ENCODE peak calls at places on chromosome 13, in six cellular contexts. One of them, this sample, is unnamed.

GRCh38 chr13:19178901-19179593 is 2.6 kb downstream of the TUBA3C start:
- DNase-seq in Calu3: no peak
- DNase-seq in anterior cingulate cortex: no peak
- DNase-seq in CD4-positive, CD25-positive, alpha-beta regulatory T cell: no peak
- DNase-seq in activated CD8-positive, alpha-beta T cell treated with anti-CD3 and anti-CD28 coated beads for 36 hours: no peak
- DNase-seq in aorta: peak; percentile 16
- DNase-seq in this sample: no peak

GRCh38 chr13:27712421-27712820 is 79.9 kb upstream of the GSX1 start:
- DNase-seq in Calu3: peak; percentile 5
- DNase-seq in anterior cingulate cortex: no peak
- DNase-seq in CD4-positive, CD25-positive, alpha-beta regulatory T cell: peak; percentile 20
- DNase-seq in activated CD8-positive, alpha-beta T cell treated with anti-CD3 and anti-CD28 coated beads for 36 hours: peak; percentile 21
- DNase-seq in aorta: no peak
- DNase-seq in this sample: no peak

GRCh38 chr13:68808456-68808855 is 1299.2 kb upstream of the ATXN8OS start:
- DNase-seq in Calu3: no peak
- DNase-seq in anterior cingulate cortex: no peak
- DNase-seq in CD4-positive, CD25-positive, alpha-beta regulatory T cell: no peak
- DNase-seq in activated CD8-positive, alpha-beta T cell treated with anti-CD3 and anti-CD28 coated beads for 36 hours: no peak
- DNase-seq in aorta: no peak
- DNase-seq in this sample: no peak

GRCh38 chr13:50282016-50282415 is 266.8 kb downstream of the KCNRG start:
- DNase-seq in Calu3: no peak
- DNase-seq in anterior cingulate cortex: no peak
- DNase-seq in CD4-positive, CD25-positive, alpha-beta regulatory T cell: no peak
- DNase-seq in activated CD8-positive, alpha-beta T cell treated with anti-CD3 and anti-CD28 coated beads for 36 hours: no peak
- DNase-seq in aorta: no peak
- DNase-seq in this sample: no peak

GRCh38 chr13:80306573-80306972 is 34.4 kb downstream of the SPRY2 start:
- DNase-seq in Calu3: no peak
- DNase-seq in anterior cingulate cortex: no peak
- DNase-seq in CD4-positive, CD25-positive, alpha-beta regulatory T cell: no peak
- DNase-seq in activated CD8-positive, alpha-beta T cell treated with anti-CD3 and anti-CD28 coated beads for 36 hours: no peak
- DNase-seq in aorta: no peak
- DNase-seq in this sample: no peak

GRCh38 chr13:76884167-76884566 is 2.0 kb downstream of the KCTD12 start:
- DNase-seq in Calu3: peak; percentile 2
- DNase-seq in anterior cingulate cortex: no peak
- DNase-seq in CD4-positive, CD25-positive, alpha-beta regulatory T cell: peak; percentile 26
- DNase-seq in activated CD8-positive, alpha-beta T cell treated with anti-CD3 and anti-CD28 coated beads for 36 hours: peak; percentile 24
- DNase-seq in aorta: no peak
- DNase-seq in this sample: peak; percentile 50

GRCh38 chr13:99909097-99909835 is 62.3 kb downstream of the ZIC5 start:
- DNase-seq in Calu3: no peak
- DNase-seq in anterior cingulate cortex: no peak
- DNase-seq in CD4-positive, CD25-positive, alpha-beta regulatory T cell: no peak
- DNase-seq in activated CD8-positive, alpha-beta T cell treated with anti-CD3 and anti-CD28 coated beads for 36 hours: no peak
- DNase-seq in aorta: no peak
- DNase-seq in this sample: no peak

GRCh38 chr13:113581871-113582270 is 2.7 kb upstream of the TFDP1 start:
- DNase-seq in Calu3: no peak
- DNase-seq in anterior cingulate cortex: no peak
- DNase-seq in CD4-positive, CD25-positive, alpha-beta regulatory T cell: no peak
- DNase-seq in activated CD8-positive, alpha-beta T cell treated with anti-CD3 and anti-CD28 coated beads for 36 hours: no peak
- DNase-seq in aorta: no peak
- DNase-seq in this sample: no peak

GRCh38 chr13:43815204-43815603 is 28.4 kb upstream of the ENOX1 start:
- DNase-seq in Calu3: no peak
- DNase-seq in anterior cingulate cortex: no peak
- DNase-seq in CD4-positive, CD25-positive, alpha-beta regulatory T cell: no peak
- DNase-seq in activated CD8-positive, alpha-beta T cell treated with anti-CD3 and anti-CD28 coated beads for 36 hours: no peak
- DNase-seq in aorta: no peak
- DNase-seq in this sample: no peak

GRCh38 chr13:63206431-63206830 is 1790.8 kb upstream of the PCDH20 start:
- DNase-seq in Calu3: no peak
- DNase-seq in anterior cingulate cortex: no peak
- DNase-seq in CD4-positive, CD25-positive, alpha-beta regulatory T cell: no peak
- DNase-seq in activated CD8-positive, alpha-beta T cell treated with anti-CD3 and anti-CD28 coated beads for 36 hours: no peak
- DNase-seq in aorta: no peak
- DNase-seq in this sample: no peak

GRCh38 chr13:30841161-30841560 is 64.9 kb upstream of the MEDAG start:
- DNase-seq in Calu3: no peak
- DNase-seq in anterior cingulate cortex: no peak
- DNase-seq in CD4-positive, CD25-positive, alpha-beta regulatory T cell: no peak
- DNase-seq in activated CD8-positive, alpha-beta T cell treated with anti-CD3 and anti-CD28 coated beads for 36 hours: no peak
- DNase-seq in aorta: no peak
- DNase-seq in this sample: no peak

GRCh38 chr13:41694902-41695301 is 237.6 kb downstream of the RGCC start:
- DNase-seq in Calu3: peak; percentile 40
- DNase-seq in anterior cingulate cortex: no peak
- DNase-seq in CD4-positive, CD25-positive, alpha-beta regulatory T cell: no peak
- DNase-seq in activated CD8-positive, alpha-beta T cell treated with anti-CD3 and anti-CD28 coated beads for 36 hours: no peak
- DNase-seq in aorta: peak; percentile 81
- DNase-seq in this sample: peak; percentile 62

GRCh38 chr13:92573467-92574057 is 653.0 kb upstream of the GPC6 start:
- DNase-seq in Calu3: no peak
- DNase-seq in anterior cingulate cortex: no peak
- DNase-seq in CD4-positive, CD25-positive, alpha-beta regulatory T cell: peak; percentile 0
- DNase-seq in activated CD8-positive, alpha-beta T cell treated with anti-CD3 and anti-CD28 coated beads for 36 hours: no peak
- DNase-seq in aorta: no peak
- DNase-seq in this sample: no peak

GRCh38 chr13:102816633-102817032 is 17.7 kb downstream of the BIVM start:
- DNase-seq in Calu3: no peak
- DNase-seq in anterior cingulate cortex: no peak
- DNase-seq in CD4-positive, CD25-positive, alpha-beta regulatory T cell: no peak
- DNase-seq in activated CD8-positive, alpha-beta T cell treated with anti-CD3 and anti-CD28 coated beads for 36 hours: no peak
- DNase-seq in aorta: no peak
- DNase-seq in this sample: no peak

GRCh38 chr13:19810996-19811881 is 28.5 kb upstream of the PSPC1 start:
- DNase-seq in Calu3: no peak
- DNase-seq in anterior cingulate cortex: no peak
- DNase-seq in CD4-positive, CD25-positive, alpha-beta regulatory T cell: no peak
- DNase-seq in activated CD8-positive, alpha-beta T cell treated with anti-CD3 and anti-CD28 coated beads for 36 hours: peak; percentile 22
- DNase-seq in aorta: no peak
- DNase-seq in this sample: no peak

GRCh38 chr13:23867027-23867491 is 22.1 kb downstream of the MIPEP start:
- DNase-seq in Calu3: no peak
- DNase-seq in anterior cingulate cortex: no peak
- DNase-seq in CD4-positive, CD25-positive, alpha-beta regulatory T cell: no peak
- DNase-seq in activated CD8-positive, alpha-beta T cell treated with anti-CD3 and anti-CD28 coated beads for 36 hours: no peak
- DNase-seq in aorta: no peak
- DNase-seq in this sample: no peak

GRCh38 chr13:50596776-50597203 is 246.7 kb downstream of the DLEU7 start:
- DNase-seq in Calu3: no peak
- DNase-seq in anterior cingulate cortex: no peak
- DNase-seq in CD4-positive, CD25-positive, alpha-beta regulatory T cell: no peak
- DNase-seq in activated CD8-positive, alpha-beta T cell treated with anti-CD3 and anti-CD28 coated beads for 36 hours: no peak
- DNase-seq in aorta: no peak
- DNase-seq in this sample: no peak

GRCh38 chr13:99467764-99468163 is 33.5 kb upstream of the TM9SF2 start:
- DNase-seq in Calu3: peak; percentile 2
- DNase-seq in anterior cingulate cortex: no peak
- DNase-seq in CD4-positive, CD25-positive, alpha-beta regulatory T cell: no peak
- DNase-seq in activated CD8-positive, alpha-beta T cell treated with anti-CD3 and anti-CD28 coated beads for 36 hours: no peak
- DNase-seq in aorta: no peak
- DNase-seq in this sample: no peak

GRCh38 chr13:113915012-113915763 is 51.3 kb upstream of the GAS6 start:
- DNase-seq in Calu3: no peak
- DNase-seq in anterior cingulate cortex: no peak
- DNase-seq in CD4-positive, CD25-positive, alpha-beta regulatory T cell: no peak
- DNase-seq in activated CD8-positive, alpha-beta T cell treated with anti-CD3 and anti-CD28 coated beads for 36 hours: no peak
- DNase-seq in aorta: no peak
- DNase-seq in this sample: no peak

GRCh38 chr13:106369091-106369490 is 166.4 kb downstream of the EFNB2 start:
- DNase-seq in Calu3: no peak
- DNase-seq in anterior cingulate cortex: no peak
- DNase-seq in CD4-positive, CD25-positive, alpha-beta regulatory T cell: no peak
- DNase-seq in activated CD8-positive, alpha-beta T cell treated with anti-CD3 and anti-CD28 coated beads for 36 hours: no peak
- DNase-seq in aorta: no peak
- DNase-seq in this sample: no peak

GRCh38 chr13:60162096-60162495 is 1.6 kb downstream of the DIAPH3 start:
- DNase-seq in Calu3: no peak
- DNase-seq in anterior cingulate cortex: no peak
- DNase-seq in CD4-positive, CD25-positive, alpha-beta regulatory T cell: peak; percentile 7
- DNase-seq in activated CD8-positive, alpha-beta T cell treated with anti-CD3 and anti-CD28 coated beads for 36 hours: no peak
- DNase-seq in aorta: no peak
- DNase-seq in this sample: no peak

GRCh38 chr13:73168993-73169401 is 110.2 kb downstream of the KLF5 start:
- DNase-seq in Calu3: peak; percentile 21
- DNase-seq in anterior cingulate cortex: no peak
- DNase-seq in CD4-positive, CD25-positive, alpha-beta regulatory T cell: no peak
- DNase-seq in activated CD8-positive, alpha-beta T cell treated with anti-CD3 and anti-CD28 coated beads for 36 hours: no peak
- DNase-seq in aorta: no peak
- DNase-seq in this sample: no peak

GRCh38 chr13:106617561-106617960 is 49.6 kb upstream of the ARGLU1 start:
- DNase-seq in Calu3: no peak
- DNase-seq in anterior cingulate cortex: no peak
- DNase-seq in CD4-positive, CD25-positive, alpha-beta regulatory T cell: no peak
- DNase-seq in activated CD8-positive, alpha-beta T cell treated with anti-CD3 and anti-CD28 coated beads for 36 hours: no peak
- DNase-seq in aorta: no peak
- DNase-seq in this sample: no peak

GRCh38 chr13:27168870-27169525 is 2.6 kb downstream of the USP12 start:
- DNase-seq in Calu3: no peak
- DNase-seq in anterior cingulate cortex: no peak
- DNase-seq in CD4-positive, CD25-positive, alpha-beta regulatory T cell: no peak
- DNase-seq in activated CD8-positive, alpha-beta T cell treated with anti-CD3 and anti-CD28 coated beads for 36 hours: no peak
- DNase-seq in aorta: no peak
- DNase-seq in this sample: no peak

GRCh38 chr13:93730780-93731179 is 504.2 kb downstream of the GPC6 start:
- DNase-seq in Calu3: no peak
- DNase-seq in anterior cingulate cortex: no peak
- DNase-seq in CD4-positive, CD25-positive, alpha-beta regulatory T cell: no peak
- DNase-seq in activated CD8-positive, alpha-beta T cell treated with anti-CD3 and anti-CD28 coated beads for 36 hours: no peak
- DNase-seq in aorta: no peak
- DNase-seq in this sample: no peak

GRCh38 chr13:76791290-76791664 is 94.9 kb downstream of the KCTD12 start:
- DNase-seq in Calu3: no peak
- DNase-seq in anterior cingulate cortex: no peak
- DNase-seq in CD4-positive, CD25-positive, alpha-beta regulatory T cell: no peak
- DNase-seq in activated CD8-positive, alpha-beta T cell treated with anti-CD3 and anti-CD28 coated beads for 36 hours: no peak
- DNase-seq in aorta: no peak
- DNase-seq in this sample: no peak

GRCh38 chr13:86085890-86086289 is 286.7 kb upstream of the SLITRK6 start:
- DNase-seq in Calu3: no peak
- DNase-seq in anterior cingulate cortex: no peak
- DNase-seq in CD4-positive, CD25-positive, alpha-beta regulatory T cell: no peak
- DNase-seq in activated CD8-positive, alpha-beta T cell treated with anti-CD3 and anti-CD28 coated beads for 36 hours: no peak
- DNase-seq in aorta: no peak
- DNase-seq in this sample: no peak

This sample was measured in uterus.